ENCODE peak calls at places on chromosomes 12 and 14, in nine cellular contexts. J is mammary epithelial cell, O is prostate gland, D is ovary, K is neural progenitor cell, B is HCT116, Y is left lung, Z is heart left ventricle, V is fibroblast of lung. G is an unnamed sample. For H3K9me3, the result is how much of the 10 kb centered on the place peaks cover.

GRCh38 chr12:41485203-41485602 is 297.1 kb downstream of the PDZRN4 start:
- DNase-seq in J (peak), O (no peak), D (no peak), K (no peak), B (no peak), Y (no peak), Z (no peak), V (no peak), G (no peak)

GRCh38 chr14:65028937-65029336 is 42.2 kb downstream of the FNTB start:
- DNase-seq in J (no peak), O (no peak), D (no peak), K (no peak), B (no peak), Y (no peak), Z (no peak), V (no peak), G (no peak)

GRCh38 chr12:42625611-42626010 is 36.1 kb upstream of the PRICKLE1 start:
- DNase-seq in J (no peak), O (no peak), D (no peak), K (no peak), B (no peak), Y (no peak), Z (no peak), V (peak), G (no peak)

GRCh38 chr14:26255213-26255612 is 342.6 kb downstream of the NOVA1 start:
- DNase-seq in J (no peak), O (no peak), D (no peak), K (peak), B (no peak), Y (no peak), Z (no peak), V (peak), G (no peak)

GRCh38 chr12:126157575-126157966 is 1092.3 kb downstream of the AACS start:
- DNase-seq in J (no peak), O (no peak), D (no peak), K (no peak), B (no peak), Y (no peak), Z (no peak), V (no peak), G (no peak)

GRCh38 chr12:48002773-48003218 is 1.5 kb downstream of the COL2A1 start:
- DNase-seq in J (peak), O (no peak), D (peak), K (peak), B (no peak), Y (no peak), Z (no peak), V (peak), G (no peak)

GRCh38 chr12:93657076-93657475 is 20.1 kb upstream of the CRADD start:
- DNase-seq in J (no peak), O (no peak), D (no peak), K (no peak), B (no peak), Y (no peak), Z (no peak), V (no peak), G (no peak)

GRCh38 chr14:22896760-22897159 is 13.7 kb downstream of the REM2 start:
- DNase-seq in J (no peak), O (no peak), D (no peak), K (no peak), B (no peak), Y (no peak), Z (no peak), V (no peak), G (no peak)

GRCh38 chr14:75460402-75460801 is 32.6 kb downstream of the JDP2 start:
- DNase-seq in J (no peak), O (no peak), D (no peak), K (no peak), B (no peak), Y (no peak), Z (no peak), V (no peak), G (no peak)

GRCh38 chr14:54776361-54777001 is 126.1 kb downstream of the GCH1 start:
- DNase-seq in J (peak), O (no peak), D (no peak), K (no peak), B (no peak), Y (no peak), Z (no peak), V (peak), G (peak)

GRCh38 chr12:89390802-89391673 is 38.7 kb upstream of the DUSP6 start:
- DNase-seq in J (peak), O (no peak), D (no peak), K (no peak), B (no peak), Y (no peak), Z (no peak), V (peak), G (no peak)

GRCh38 chr12:50686976-50687375 is 76.9 kb upstream of the ATF1 start:
- DNase-seq in J (no peak), O (no peak), D (no peak), K (no peak), B (no peak), Y (no peak), Z (no peak), V (no peak), G (no peak)

GRCh38 chr14:20679907-20680306 is 4.5 kb upstream of the RNASE4 start:
- DNase-seq in J (no peak), O (no peak), D (peak), K (peak), B (no peak), Y (peak), Z (no peak), V (no peak), G (no peak)

GRCh38 chr12:34305176-34305575 is 282.9 kb downstream of the ALG10 start:
- DNase-seq in J (no peak), O (no peak), D (no peak), K (no peak), B (no peak), Y (peak), Z (no peak), V (no peak), G (no peak)

GRCh38 chr12:34304001-34304400 is 281.7 kb downstream of the ALG10 start:
- DNase-seq in J (no peak), O (no peak), D (no peak), K (no peak), B (no peak), Y (peak), Z (peak), V (no peak), G (no peak)

GRCh38 chr12:34306133-34306830 is 284.0 kb downstream of the ALG10 start:
- DNase-seq in J (no peak), O (no peak), D (no peak), K (no peak), B (no peak), Y (peak), Z (no peak), V (no peak), G (no peak)

GRCh38 chr12:34303091-34303870 is 281.0 kb downstream of the ALG10 start:
- DNase-seq in J (no peak), O (no peak), D (no peak), K (no peak), B (no peak), Y (peak), Z (peak), V (no peak), G (no peak)

DNA sequence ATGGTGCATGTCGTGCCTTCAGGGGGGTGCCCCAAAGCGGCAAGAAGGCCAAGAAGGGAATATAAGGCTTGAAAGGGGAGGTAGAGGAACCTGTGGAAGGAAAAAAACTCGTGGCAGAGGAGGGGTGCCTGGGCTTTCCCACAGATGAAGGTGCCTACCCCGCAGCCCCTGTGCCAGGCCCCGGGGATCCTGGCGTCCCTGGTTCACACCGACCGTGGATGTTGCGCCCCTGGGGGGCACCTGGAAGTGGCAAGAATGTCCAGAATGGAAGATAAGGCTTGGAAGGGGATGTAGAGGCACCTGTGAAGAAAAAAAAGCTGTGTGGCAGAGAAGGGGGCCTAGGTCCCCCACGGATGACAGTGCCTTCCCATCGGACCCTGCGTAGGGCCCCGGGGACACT is 282.2 kb downstream of the ALG10 start:
- DNase-seq in J (no peak), O (no peak), D (no peak), K (no peak), B (no peak), Y (peak), Z (no peak), V (no peak), G (no peak)
- H3K9me3 ChIP-seq in J (half or more), O (under half), D (under half), K (under half), B (under half), Y (under half), Z (under half), V (under half), G (under half)

GRCh38 chr12:52305921-52306705 is 14.8 kb upstream of the KRT81 start:
- DNase-seq in J (no peak), O (no peak), D (no peak), K (no peak), B (no peak), Y (no peak), Z (no peak), V (no peak), G (no peak)
- TF ChIP-seq CTCF in J (peak), O (no peak), D (no peak), K (peak), B (no peak), Y (no peak), Z (peak), V (peak), G (no peak)

GRCh38 chr12:28367993-28368392 is 177.7 kb downstream of the CCDC91 start:
- DNase-seq in J (no peak), O (no peak), D (no peak), K (no peak), B (no peak), Y (no peak), Z (no peak), V (no peak), G (no peak)
- H3K9me3 ChIP-seq in J (under half), O (under half), D (under half), K (under half), B (under half), Y (under half), Z (under half), V (under half), G (under half)

DNA sequence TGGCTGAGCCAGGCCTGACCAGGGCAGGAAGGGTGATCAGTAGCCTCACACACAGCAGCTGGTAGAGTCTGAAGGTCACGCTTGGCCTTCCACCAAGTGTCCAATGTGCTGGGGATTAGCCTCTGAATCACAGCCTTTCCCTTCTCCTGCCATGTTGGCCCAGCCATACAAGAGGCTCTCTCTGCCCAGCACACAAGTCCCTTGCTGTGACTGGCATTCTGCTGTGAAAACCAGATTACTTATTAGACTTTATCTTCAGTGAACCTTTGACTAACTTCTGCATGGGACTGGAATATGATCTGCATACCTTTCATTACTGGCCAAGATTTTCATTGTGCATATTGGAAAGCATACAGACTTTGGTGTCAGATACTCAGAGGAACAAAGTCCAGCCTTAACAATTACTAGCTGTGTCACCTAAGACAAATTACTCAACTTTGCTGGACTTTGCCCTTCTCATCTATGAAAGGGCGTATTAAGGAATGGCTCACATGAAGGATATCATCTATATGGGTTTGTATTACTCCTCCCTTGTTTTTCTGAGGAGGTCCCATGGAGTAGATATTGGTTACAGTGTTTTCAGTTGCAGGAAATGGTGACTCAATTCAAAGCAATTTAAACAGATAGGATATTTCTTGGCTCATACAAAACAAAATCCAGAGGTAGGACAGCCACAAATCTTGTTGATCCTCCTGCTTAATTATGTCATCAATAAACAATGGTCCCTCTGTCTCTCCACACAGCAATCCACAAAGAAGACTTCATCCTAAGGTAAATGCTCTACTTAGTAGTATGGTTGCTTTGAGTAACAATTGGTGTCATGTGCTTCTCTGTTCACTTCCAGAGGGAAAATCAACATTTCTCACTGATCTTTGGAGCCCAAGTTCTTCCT is 99.6 kb downstream of the DYRK2 start:
- DNase-seq in J (peak), O (no peak), D (no peak), K (no peak), B (peak), Y (no peak), Z (no peak), V (peak), G (no peak)
- TF ChIP-seq CTCF in J (no peak), O (no peak), D (no peak), K (no peak), B (no peak), Y (no peak), Z (no peak), V (no peak), G (no peak)

GRCh38 chr14:28102814-28103213 is 663.8 kb upstream of the FOXG1 start:
- DNase-seq in J (peak), O (no peak), D (no peak), K (no peak), B (no peak), Y (no peak), Z (no peak), V (peak), G (no peak)
- H3K9me3 ChIP-seq in J (under half), O (under half), D (under half), K (under half), B (under half), Y (under half), Z (under half), V (under half), G (under half)

GRCh38 chr12:43728698-43729097 is 29.9 kb downstream of the PUS7L start:
- DNase-seq in J (no peak), O (no peak), D (no peak), K (no peak), B (no peak), Y (no peak), Z (no peak), V (no peak), G (no peak)

GRCh38 chr12:43723134-43723533 is 35.5 kb downstream of the PUS7L start:
- DNase-seq in J (no peak), O (no peak), D (no peak), K (peak), B (no peak), Y (no peak), Z (no peak), V (no peak), G (no peak)

GRCh38 chr12:43730283-43730682 is 28.3 kb downstream of the PUS7L start:
- DNase-seq in J (no peak), O (no peak), D (no peak), K (no peak), B (no peak), Y (no peak), Z (no peak), V (no peak), G (no peak)

GRCh38 chr12:43722621-43723020 is 36.0 kb downstream of the PUS7L start:
- DNase-seq in J (no peak), O (no peak), D (no peak), K (peak), B (no peak), Y (no peak), Z (no peak), V (no peak), G (no peak)

GRCh38 chr12:43728117-43728516 is 30.5 kb downstream of the PUS7L start:
- DNase-seq in J (no peak), O (no peak), D (no peak), K (no peak), B (no peak), Y (no peak), Z (no peak), V (no peak), G (no peak)
- TF ChIP-seq CTCF in J (peak), O (peak), D (no peak), K (peak), B (peak), Y (peak), Z (peak), V (peak), G (no peak)

GRCh38 chr14:39055786-39056474 is 47.1 kb downstream of the SEC23A start:
- DNase-seq in J (no peak), O (no peak), D (no peak), K (peak), B (peak), Y (no peak), Z (no peak), V (peak), G (no peak)
- H3K9me3 ChIP-seq in J (under half), O (under half), D (under half), K (under half), B (under half), Y (under half), Z (under half), V (under half), G (under half)

GRCh38 chr12:11837318-11837934 is 188.0 kb downstream of the ETV6 start:
- DNase-seq in J (no peak), O (peak), D (no peak), K (no peak), B (no peak), Y (no peak), Z (no peak), V (no peak), G (peak)

GRCh38 chr12:11836282-11836963 is 186.9 kb downstream of the ETV6 start:
- DNase-seq in J (no peak), O (no peak), D (no peak), K (no peak), B (no peak), Y (peak), Z (no peak), V (no peak), G (no peak)

GRCh38 chr12:11838403-11838802 is 188.9 kb downstream of the ETV6 start:
- DNase-seq in J (no peak), O (no peak), D (no peak), K (no peak), B (no peak), Y (no peak), Z (no peak), V (no peak), G (no peak)

GRCh38 chr12:11834925-11835324 is 185.5 kb downstream of the ETV6 start:
- DNase-seq in J (no peak), O (no peak), D (no peak), K (no peak), B (no peak), Y (no peak), Z (no peak), V (no peak), G (peak)

DNA sequence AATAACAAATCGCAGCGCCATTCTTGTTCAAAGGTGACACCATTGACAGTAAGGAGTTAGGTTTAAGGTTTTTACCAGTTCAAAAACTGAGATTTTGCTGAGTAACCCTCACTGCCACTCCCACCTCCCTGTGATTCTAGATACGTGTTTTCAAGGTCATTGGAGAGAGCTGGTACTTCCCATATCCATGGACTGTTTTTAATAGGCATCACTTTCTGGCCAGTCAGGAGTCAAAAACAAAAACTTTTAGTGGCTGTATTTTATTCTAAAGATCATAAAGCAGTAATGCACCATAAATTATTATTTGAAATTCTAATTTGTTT is 187.5 kb downstream of the ETV6 start:
- DNase-seq in J (no peak), O (no peak), D (no peak), K (no peak), B (no peak), Y (no peak), Z (no peak), V (no peak), G (no peak)
- TF ChIP-seq CTCF in J (no peak), O (no peak), D (no peak), K (no peak), B (no peak), Y (no peak), Z (no peak), V (no peak), G (no peak)